ENCODE peak calls at places on chromosomes 6 and 20, in four cellular contexts. J is BE2C, A is epithelial cell of esophagus, Q is AG04450. R is an unnamed sample.

GRCh38 chr6:129889580-129889979 is 28.5 kb upstream of the TMEM244 start:
- DNase-seq in A (peak; percentile 87), J (no peak), Q (peak; percentile 42), R (peak; percentile 58)

GRCh38 chr6:29263001-29263400 is 38.5 kb upstream of the OR14J1 start:
- DNase-seq in Q (no peak), A (no peak), J (no peak), R (no peak)

GRCh38 chr6:21753571-21754108 is 160.1 kb downstream of the SOX4 start:
- DNase-seq in Q (peak; percentile 82), J (no peak), A (no peak), R (peak; percentile 85)

GRCh38 chr20:44284032-44284431 is 27.0 kb downstream of the FITM2 start:
- DNase-seq in Q (no peak), A (no peak), J (no peak), R (no peak)

GRCh38 chr6:3750324-3751018 is 1.0 kb downstream of the PXDC1 start:
- DNase-seq in A (peak; percentile 73), J (no peak), Q (no peak), R (peak; percentile 87)

GRCh38 chr6:451847-452246 is 60.3 kb downstream of the IRF4 start:
- DNase-seq in A (no peak), Q (no peak), J (no peak), R (no peak)

GRCh38 chr6:105487040-105487787 is 84.3 kb upstream of the PREP start:
- DNase-seq in A (no peak), Q (no peak), J (no peak), R (no peak)

GRCh38 chr6:122722746-122723145 is 56.8 kb upstream of the FABP7 start:
- DNase-seq in J (no peak), Q (no peak), A (peak; percentile 34), R (peak; percentile 16)

GRCh38 chr6:151087861-151088598 is 151.7 kb upstream of the AKAP12 start:
- DNase-seq in Q (no peak), A (no peak), J (no peak), R (peak; percentile 99)

GRCh38 chr20:15060265-15061060 is 723.1 kb upstream of the FLRT3 start:
- DNase-seq in A (peak; percentile 24), J (no peak), Q (no peak), R (no peak)

GRCh38 chr6:139290787-139291294 is 957 bp downstream of the TXLNB start:
- DNase-seq in A (no peak), Q (no peak), J (no peak), R (peak; percentile 28)

GRCh38 chr6:74409447-74409846 is 713.4 kb downstream of the CD109 start:
- DNase-seq in Q (peak; percentile 53), J (no peak), A (peak; percentile 81), R (peak; percentile 59)

GRCh38 chr6:30263734-30264133 is 50.5 kb upstream of the TRIM26 start:
- DNase-seq in Q (no peak), A (peak; percentile 42), J (peak; percentile 68), R (peak; percentile 55)

GRCh38 chr6:130760006-130760405 is 67.2 kb upstream of the SMLR1 start:
- DNase-seq in J (no peak), Q (no peak), A (peak; percentile 60), R (peak; percentile 69)

GRCh38 chr6:108518714-108519576 is 41.8 kb upstream of the FOXO3 start:
- DNase-seq in A (peak; percentile 46), J (peak; percentile 36), Q (no peak), R (peak; percentile 18)

GRCh38 chr6:95321106-95321505 is 256.2 kb upstream of the MANEA start:
- DNase-seq in J (no peak), A (peak; percentile 13), Q (no peak), R (no peak)

GRCh38 chr6:95240514-95240913 is 336.8 kb upstream of the MANEA start:
- DNase-seq in A (no peak), J (peak; percentile 37), Q (no peak), R (no peak)

GRCh38 chr6:33166811-33167210 is 25.5 kb downstream of the COL11A2 start:
- DNase-seq in A (no peak), J (no peak), Q (no peak), R (no peak)

GRCh38 chr6:11278207-11278559 is 45.7 kb upstream of the NEDD9 start:
- DNase-seq in J (no peak), A (no peak), Q (no peak), R (no peak)

GRCh38 chr6:56490994-56491393 is 151.7 kb downstream of the DST start:
- DNase-seq in A (peak; percentile 72), Q (no peak), J (no peak), R (peak; percentile 30)

GRCh38 chr20:37627060-37627766 is 66.6 kb upstream of the CTNNBL1 start:
- DNase-seq in A (peak; percentile 67), Q (peak; percentile 24), J (no peak), R (peak; percentile 62)

GRCh38 chr6:15480546-15480945 is 182.3 kb downstream of the DTNBP1 start:
- DNase-seq in A (no peak), J (no peak), Q (no peak), R (no peak)

GRCh38 chr6:44441091-44441855 is 53.8 kb downstream of the CDC5L start:
- DNase-seq in Q (no peak), J (no peak), A (no peak), R (no peak)

GRCh38 chr6:148758492-148758891 is 11.7 kb downstream of the UST start:
- DNase-seq in J (no peak), A (no peak), Q (no peak), R (peak; percentile 42)
- H3K4me3 ChIP-seq in J (no peak overlapping the region), A (no peak overlapping the region), Q (no peak overlapping the region), R (no peak overlapping the region)

GRCh38 chr6:89357390-89357789 is 4.9 kb upstream of the UBE2J1 start:
- DNase-seq in A (no peak), J (no peak), Q (no peak), R (no peak)

GRCh38 chr6:89353118-89353556 is 615 bp upstream of the UBE2J1 start:
- DNase-seq in J (no peak), Q (no peak), A (no peak), R (no peak)

GRCh38 chr6:89356644-89357043 is 4.1 kb upstream of the UBE2J1 start:
- DNase-seq in J (no peak), Q (no peak), A (no peak), R (no peak)

GRCh38 chr6:89353702-89354392 is 1.3 kb upstream of the UBE2J1 start:
- DNase-seq in J (no peak), Q (no peak), A (no peak), R (no peak)

GRCh38 chr6:89355511-89356185 is 3.1 kb upstream of the UBE2J1 start:
- DNase-seq in Q (no peak), A (no peak), J (no peak), R (no peak)
- H3K4me3 ChIP-seq in Q (no peak overlapping the region), A (no peak overlapping the region), J (no peak overlapping the region), R (no peak overlapping the region)

DNA sequence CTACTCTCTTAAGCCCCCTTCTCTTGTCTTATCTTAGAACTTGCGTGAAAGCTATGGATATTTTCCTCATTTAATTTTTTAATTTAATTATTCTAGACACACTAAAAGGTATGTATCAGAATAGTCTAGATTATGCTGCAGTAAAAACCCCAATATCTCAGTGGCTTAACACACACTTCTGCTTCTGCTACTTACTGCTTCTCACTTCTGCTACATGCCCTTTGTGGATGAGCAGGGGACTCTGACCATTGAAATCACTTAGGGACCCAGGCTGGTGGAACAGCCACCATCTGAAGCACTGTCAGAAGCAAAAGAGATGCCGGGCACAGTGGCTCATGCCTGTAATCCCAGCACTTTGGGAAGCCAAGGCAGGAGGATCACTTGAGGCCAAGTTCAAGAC is 27.2 kb upstream of the SCUBE3 start:
- DNase-seq in A (no peak), Q (no peak), J (no peak), R (no peak)
- H3K4me3 ChIP-seq in A (no peak overlapping the region), Q (no peak overlapping the region), J (no peak overlapping the region), R (no peak overlapping the region)

GRCh38 chr6:145733770-145734169 is 1.6 kb downstream of the EPM2A start:
- DNase-seq in J (no peak), A (no peak), Q (no peak), R (no peak)
- H3K4me3 ChIP-seq in J (peak overlapping the region; percentile 50), A (no peak overlapping the region), Q (no peak overlapping the region), R (no peak overlapping the region)

R was measured in fibroblast of villous mesenchyme.